ENCODE peak calls at places on chromosomes 12 and 14, in seven cellular contexts. D is activated CD4-positive, CD25-positive, alpha-beta regulatory T cell; N is HEK293T; Q is left ventricle myocardium inferior; G is stimulated activated CD8-positive, alpha-beta memory T cell treated with anti-CD3 and anti-CD28 coated beads, Interleukin-15, amount 100 ng/mL, for 24 hours; B is iris pigment epithelial cell; J is SK-MEL-5. F is an unnamed sample.

GRCh38 chr12:4271433-4272013 is 2.0 kb upstream of the CCND2 start:
- DNase-seq in B (peak; percentile 23), G (peak; percentile 50), N (no peak), Q (no peak), D (peak; percentile 57), J (no peak), F (peak; percentile 82)

GRCh38 chr12:91155990-91156389 is 26.6 kb downstream of the DCN start:
- DNase-seq in D (no peak), B (no peak), J (peak; percentile 18), Q (no peak), G (no peak), N (no peak), F (no peak)

GRCh38 chr14:90551733-90552464 is 155.1 kb downstream of the CALM1 start:
- DNase-seq in D (no peak), N (no peak), J (no peak), B (no peak), G (no peak), Q (no peak), F (no peak)

GRCh38 chr12:118979763-118980406 is 1.5 kb upstream of the SRRM4 start:
- DNase-seq in Q (no peak), D (no peak), N (peak; percentile 78), G (no peak), B (peak; percentile 42), J (peak; percentile 83), F (peak; percentile 37)

GRCh38 chr12:59708059-59708458 is 112.2 kb downstream of the SLC16A7 start:
- DNase-seq in Q (no peak), D (no peak), J (no peak), N (no peak), G (no peak), B (peak; percentile 69), F (no peak)

GRCh38 chr12:70049596-70050360 is 193.5 kb upstream of the CNOT2 start:
- DNase-seq in J (no peak), G (no peak), B (no peak), D (no peak), N (no peak), Q (no peak), F (no peak)

GRCh38 chr12:71128191-71128590 is 29.6 kb downstream of the TSPAN8 start:
- DNase-seq in N (no peak), J (no peak), G (no peak), Q (no peak), D (no peak), B (no peak), F (no peak)

GRCh38 chr14:95523818-95524448 is 7.5 kb upstream of the SYNE3 start:
- DNase-seq in B (peak; percentile 59), J (no peak), N (no peak), D (no peak), Q (no peak), G (no peak), F (peak; percentile 95)

GRCh38 chr14:61388173-61388975 is 67.0 kb downstream of the PRKCH start:
- DNase-seq in B (peak; percentile 5), G (no peak), J (peak; percentile 63), N (no peak), D (no peak), Q (no peak), F (peak; percentile 9)

GRCh38 chr14:105602243-105602750 is 75.9 kb downstream of the TMEM121 start:
- DNase-seq in G (no peak), Q (no peak), J (no peak), B (no peak), N (no peak), D (no peak), F (no peak)

GRCh38 chr12:133130808-133131128 is 341 bp downstream of the ZNF10 start:
- DNase-seq in G (no peak), D (peak; percentile 18), J (no peak), B (no peak), N (no peak), Q (peak; percentile 26), F (no peak)

GRCh38 chr12:65662590-65662989 is 161.7 kb upstream of the HMGA2 start:
- DNase-seq in D (no peak), N (no peak), B (no peak), J (no peak), G (no peak), Q (no peak), F (no peak)

GRCh38 chr14:99818503-99819036 is 25.4 kb downstream of the EML1 start:
- DNase-seq in J (no peak), N (no peak), Q (no peak), B (no peak), D (no peak), G (no peak), F (no peak)

GRCh38 chr12:62332598-62332997 is 72.4 kb downstream of the USP15 start:
- DNase-seq in J (no peak), Q (no peak), B (peak; percentile 75), N (no peak), G (no peak), D (no peak), F (no peak)

GRCh38 chr12:57894577-57895292 is 46.6 kb upstream of the ATP23 start:
- DNase-seq in N (no peak), B (no peak), D (no peak), J (no peak), G (no peak), Q (no peak), F (no peak)

GRCh38 chr12:1618489-1618888 is 10.5 kb upstream of the WNT5B start:
- DNase-seq in Q (no peak), D (no peak), N (no peak), G (no peak), J (no peak), B (no peak), F (no peak)

GRCh38 chr12:29889737-29890136 is 106.0 kb upstream of the TMTC1 start:
- DNase-seq in N (peak; percentile 49), J (peak; percentile 63), B (peak; percentile 72), G (no peak), D (no peak), Q (peak; percentile 28), F (peak; percentile 7)

GRCh38 chr14:95300697-95301526 is 18.8 kb downstream of the CLMN start:
- DNase-seq in B (no peak), N (no peak), G (no peak), Q (no peak), D (no peak), J (peak; percentile 34), F (no peak)

GRCh38 chr12:82517027-82517426 is 158.7 kb downstream of the METTL25 start:
- DNase-seq in J (peak; percentile 74), B (peak; percentile 29), N (peak; percentile 37), G (no peak), Q (no peak), D (no peak), F (peak; percentile 12)

GRCh38 chr14:100159107-100159864 is at the start of gene DEGS2:
- DNase-seq in J (no peak), N (peak; percentile 53), G (peak; percentile 37), D (peak; percentile 49), Q (no peak), B (no peak), F (peak; percentile 58)

GRCh38 chr12:2680676-2681039 is 114.1 kb upstream of the FKBP4 start:
- DNase-seq in J (no peak), N (no peak), G (no peak), Q (no peak), D (no peak), B (no peak), F (no peak)

GRCh38 chr12:127108360-127109215 is 1158.4 kb upstream of the TMEM132C start:
- DNase-seq in B (peak; percentile 42), Q (peak; percentile 36), D (peak; percentile 14), N (peak; percentile 38), J (peak; percentile 76), G (peak; percentile 11), F (peak; percentile 50)

GRCh38 chr14:36952702-36953101 is 219.7 kb downstream of the SLC25A21 start:
- DNase-seq in B (peak; percentile 84), G (no peak), Q (no peak), N (no peak), D (no peak), J (no peak), F (no peak)

GRCh38 chr12:51672334-51672733 is 81.3 kb downstream of the SCN8A start:
- DNase-seq in N (no peak), J (no peak), B (peak; percentile 9), D (no peak), G (no peak), Q (no peak), F (no peak)

GRCh38 chr14:92728781-92729364 is 19.6 kb downstream of the LGMN start:
- DNase-seq in B (peak; percentile 81), N (no peak), J (no peak), Q (no peak), D (no peak), G (no peak), F (peak; percentile 43)

GRCh38 chr14:103679351-103679750 is 35.9 kb downstream of the XRCC3 start:
- DNase-seq in G (no peak), Q (no peak), J (peak; percentile 67), B (peak; percentile 27), N (peak; percentile 55), D (no peak), F (peak; percentile 46)

GRCh38 chr12:124566181-124567034 is 1.0 kb downstream of the NCOR2 start:
- DNase-seq in Q (peak; percentile 92), B (peak; percentile 78), N (peak; percentile 81), G (peak; percentile 30), D (peak; percentile 31), J (peak; percentile 71), F (peak; percentile 76)

GRCh38 chr12:90253674-90254181 is 545.1 kb upstream of the ATP2B1 start:
- DNase-seq in D (no peak), J (peak; percentile 8), B (peak; percentile 75), Q (peak; percentile 57), G (no peak), N (peak; percentile 6), F (peak; percentile 96)

F was measured in SW480.